ENCODE peak calls at places on chromosomes 12 and 14, in eight cellular contexts. O is transverse colon, W is ovary, C is endothelial cell of umbilical vein, I is heart left ventricle, U is tibial nerve, N is upper lobe of left lung, V is GM12878. X is an unnamed sample. For H3K4me1, the result is how much of the 10 kb centered on the place peaks cover.

GRCh38 chr12:92185052-92185451 is 39.4 kb upstream of the BTG1 start:
- DNase-seq in O (no peak), W (no peak), C (no peak), I (no peak), U (no peak), N (no peak), V (peak), X (no peak)

GRCh38 chr14:105419305-105420091 is at the start of gene MTA1:
- DNase-seq in O (peak), W (no peak), C (no peak), I (peak), U (no peak), N (peak), V (no peak), X (peak)

GRCh38 chr12:58420496-58420895 is 479.1 kb downstream of the ATP23 start:
- DNase-seq in O (no peak), W (no peak), C (peak), I (no peak), U (no peak), N (no peak), V (no peak), X (no peak)

GRCh38 chr12:94305293-94305957 is 154.2 kb downstream of the CEP83 start:
- DNase-seq in O (no peak), W (no peak), C (no peak), I (no peak), U (no peak), N (peak), V (peak), X (no peak)

GRCh38 chr14:76227450-76228050 is 75.8 kb downstream of the GPATCH2L start:
- DNase-seq in O (no peak), W (no peak), C (no peak), I (no peak), U (no peak), N (no peak), V (no peak), X (no peak)

GRCh38 chr14:52283099-52283498 is 15.6 kb downstream of the PTGDR start:
- DNase-seq in O (no peak), W (no peak), C (no peak), I (no peak), U (no peak), N (no peak), V (no peak), X (no peak)

GRCh38 chr14:32584079-32584478 is 255.0 kb downstream of the AKAP6 start:
- DNase-seq in O (no peak), W (no peak), C (no peak), I (no peak), U (no peak), N (no peak), V (no peak), X (no peak)

GRCh38 chr12:30985814-30986452 is 59.4 kb downstream of the TSPAN11 start:
- DNase-seq in O (peak), W (peak), C (peak), I (peak), U (peak), N (peak), V (no peak), X (no peak)

GRCh38 chr12:22474970-22475720 is 69.2 kb downstream of the C2CD5 start:
- DNase-seq in O (no peak), W (no peak), C (no peak), I (no peak), U (no peak), N (no peak), V (no peak), X (no peak)

GRCh38 chr14:56340921-56341320 is 222.7 kb downstream of the PELI2 start:
- DNase-seq in O (no peak), W (no peak), C (no peak), I (no peak), U (no peak), N (no peak), V (no peak), X (no peak)

GRCh38 chr14:51293149-51293925 is 53.3 kb downstream of the TMX1 start:
- DNase-seq in O (no peak), W (no peak), C (peak), I (peak), U (peak), N (no peak), V (no peak), X (no peak)

GRCh38 chr14:51922624-51923023 is 62.2 kb downstream of the GNG2 start:
- DNase-seq in O (no peak), W (no peak), C (no peak), I (no peak), U (peak), N (no peak), V (no peak), X (no peak)

GRCh38 chr12:1812650-1813302 is 7.6 kb upstream of the LRTM2 start:
- DNase-seq in O (no peak), W (no peak), C (peak), I (peak), U (peak), N (peak), V (no peak), X (no peak)

GRCh38 chr14:96986701-96987474 is 189.7 kb downstream of the VRK1 start:
- DNase-seq in O (no peak), W (no peak), C (no peak), I (no peak), U (no peak), N (no peak), V (no peak), X (no peak)

GRCh38 chr12:109670647-109671046 is 43.0 kb upstream of the FAM222A start:
- DNase-seq in O (no peak), W (no peak), C (no peak), I (no peak), U (no peak), N (no peak), V (no peak), X (no peak)

GRCh38 chr14:30894923-30895515 is 20.7 kb downstream of the COCH start:
- DNase-seq in O (no peak), W (no peak), C (no peak), I (no peak), U (no peak), N (no peak), V (no peak), X (no peak)

GRCh38 chr14:104086661-104087461 is 1.4 kb downstream of the ASPG start:
- DNase-seq in O (peak), W (peak), C (no peak), I (peak), U (no peak), N (no peak), V (no peak), X (peak)

GRCh38 chr12:88578821-88579518 is 1.3 kb downstream of the KITLG start:
- DNase-seq in O (peak), W (peak), C (peak), I (no peak), U (peak), N (peak), V (no peak), X (no peak)

GRCh38 chr12:48651681-48652080 is 30.4 kb downstream of the KANSL2 start:
- DNase-seq in O (no peak), W (no peak), C (no peak), I (no peak), U (no peak), N (no peak), V (no peak), X (no peak)

GRCh38 chr12:43835656-43836454 is at the start of gene TMEM117:
- DNase-seq in O (peak), W (peak), C (peak), I (peak), U (peak), N (peak), V (no peak), X (peak)

GRCh38 chr12:120121766-120122293 is 5.3 kb upstream of the RAB35 start:
- DNase-seq in O (no peak), W (no peak), C (no peak), I (no peak), U (no peak), N (no peak), V (peak), X (no peak)

GRCh38 chr12:42957136-42957535 is 367.6 kb upstream of the PRICKLE1 start:
- DNase-seq in O (no peak), W (peak), C (no peak), I (peak), U (no peak), N (no peak), V (no peak), X (no peak)

GRCh38 chr12:2483713-2484112 is 311.1 kb upstream of the FKBP4 start:
- DNase-seq in O (no peak), W (no peak), C (no peak), I (no peak), U (no peak), N (no peak), V (no peak), X (peak)

GRCh38 chr14:21072102-21072501 is 2.0 kb downstream of the ARHGEF40 start:
- DNase-seq in O (no peak), W (no peak), C (no peak), I (no peak), U (peak), N (no peak), V (no peak), X (no peak)

GRCh38 chr14:24145700-24146621 is at the start of gene PSME2:
- DNase-seq in O (no peak), W (no peak), C (peak), I (no peak), U (no peak), N (no peak), V (no peak), X (no peak)

GRCh38 chr12:115541891-115542361 is 735.6 kb downstream of the MED13L start:
- DNase-seq in O (no peak), W (no peak), C (no peak), I (no peak), U (no peak), N (no peak), V (no peak), X (no peak)

GRCh38 chr12:80556566-80556965 is 112.5 kb downstream of the PTPRQ start:
- DNase-seq in O (no peak), W (no peak), C (no peak), I (no peak), U (no peak), N (no peak), V (no peak), X (no peak)

GRCh38 chr12:132068250-132068649 is 75.9 kb downstream of the DDX51 start:
- DNase-seq in O (no peak), W (no peak), C (no peak), I (no peak), U (no peak), N (no peak), V (no peak), X (no peak)
- H3K4me1 ChIP-seq in O (under half), W (under half), C (under half), I (under half), U (under half), N (under half), V (half or more), X (under half)

DNA sequence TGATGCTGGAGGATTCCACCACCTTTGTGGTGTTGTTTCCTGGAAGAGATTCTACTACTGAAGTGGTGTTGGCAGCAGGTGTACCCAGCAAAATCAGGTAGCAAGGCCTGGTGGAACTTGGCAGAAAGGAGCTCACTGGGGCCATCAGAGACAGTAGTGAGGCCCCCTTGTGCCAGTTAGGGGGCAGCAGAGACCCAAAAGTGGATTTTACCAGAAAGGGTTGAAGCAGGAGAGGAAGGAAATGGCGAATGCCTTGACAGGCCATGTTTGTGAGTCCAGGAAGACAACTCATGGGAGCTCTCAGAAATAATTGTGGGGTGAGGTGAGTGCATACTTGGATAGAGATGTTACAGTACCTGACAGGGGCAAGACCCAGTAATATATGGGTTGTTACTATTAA is 137.7 kb upstream of the FGD4 start:
- DNase-seq in O (no peak), W (no peak), C (no peak), I (no peak), U (no peak), N (no peak), V (no peak), X (no peak)
- TF ChIP-seq CTCF in O (no peak), W (no peak), C (no peak), I (peak), U (no peak), N (no peak), V (peak), X (no peak)

GRCh38 chr14:93980464-93981201 is 4.3 kb upstream of the ASB2 start:
- DNase-seq in O (peak), W (no peak), C (no peak), I (peak), U (no peak), N (no peak), V (no peak), X (no peak)
- TF ChIP-seq POLR2A in O (no peak), W (no peak), C (no peak), I (peak), U (no peak), N (no peak), V (no peak), X (no peak)

DNA sequence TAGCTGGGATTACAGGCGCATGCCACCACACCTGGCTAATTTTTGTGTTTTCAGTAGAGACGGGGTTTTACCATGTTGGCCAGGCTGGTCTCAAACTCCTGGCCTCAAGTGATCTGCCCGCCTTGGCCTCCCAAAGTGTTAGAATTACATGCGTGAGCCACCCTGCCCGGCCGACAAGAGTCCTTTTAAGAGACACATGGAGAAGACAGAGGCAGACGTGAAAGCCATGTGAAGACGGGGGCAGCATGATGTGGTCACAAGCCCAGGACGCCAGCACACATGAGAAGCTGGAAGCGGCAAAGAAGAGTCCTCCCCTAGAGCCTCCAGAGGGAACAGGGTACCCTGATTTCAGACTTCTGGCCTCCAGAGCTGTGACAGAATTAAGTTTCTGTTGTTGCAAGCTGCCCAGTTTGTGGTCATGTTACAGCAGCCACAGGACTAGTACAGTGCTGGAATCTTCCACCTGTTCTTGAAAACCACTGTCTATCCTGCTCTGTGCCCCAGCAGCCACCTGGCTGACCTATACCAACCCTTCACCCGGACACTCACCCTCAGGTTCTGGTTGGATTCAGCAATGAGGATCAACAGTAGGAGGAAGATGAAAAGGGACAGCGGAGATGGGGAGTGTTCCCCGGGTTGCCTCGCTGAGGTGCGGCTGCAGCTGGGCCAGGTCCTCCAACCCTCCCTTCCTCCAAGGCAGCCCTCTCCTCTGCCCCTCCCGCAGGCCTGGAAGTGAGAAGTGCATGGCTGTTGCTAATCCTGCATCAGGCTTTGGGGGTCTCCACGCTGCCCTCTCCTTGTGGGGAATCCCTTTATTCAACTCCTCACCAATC is 16.9 kb downstream of the VPS37B start:
- DNase-seq in O (no peak), W (no peak), C (no peak), I (no peak), U (no peak), N (peak), V (no peak), X (no peak)
- H3K4me1 ChIP-seq in O (under half), W (under half), C (under half), I (half or more), U (half or more), N (half or more), V (under half), X (under half)

GRCh38 chr14:73295198-73295796 is 58.0 kb downstream of the PAPLN start:
- DNase-seq in O (no peak), W (no peak), C (peak), I (no peak), U (peak), N (no peak), V (no peak), X (no peak)
- TF ChIP-seq CTCF in O (peak), W (peak), C (peak), I (peak), U (peak), N (peak), V (peak), X (peak)

DNA sequence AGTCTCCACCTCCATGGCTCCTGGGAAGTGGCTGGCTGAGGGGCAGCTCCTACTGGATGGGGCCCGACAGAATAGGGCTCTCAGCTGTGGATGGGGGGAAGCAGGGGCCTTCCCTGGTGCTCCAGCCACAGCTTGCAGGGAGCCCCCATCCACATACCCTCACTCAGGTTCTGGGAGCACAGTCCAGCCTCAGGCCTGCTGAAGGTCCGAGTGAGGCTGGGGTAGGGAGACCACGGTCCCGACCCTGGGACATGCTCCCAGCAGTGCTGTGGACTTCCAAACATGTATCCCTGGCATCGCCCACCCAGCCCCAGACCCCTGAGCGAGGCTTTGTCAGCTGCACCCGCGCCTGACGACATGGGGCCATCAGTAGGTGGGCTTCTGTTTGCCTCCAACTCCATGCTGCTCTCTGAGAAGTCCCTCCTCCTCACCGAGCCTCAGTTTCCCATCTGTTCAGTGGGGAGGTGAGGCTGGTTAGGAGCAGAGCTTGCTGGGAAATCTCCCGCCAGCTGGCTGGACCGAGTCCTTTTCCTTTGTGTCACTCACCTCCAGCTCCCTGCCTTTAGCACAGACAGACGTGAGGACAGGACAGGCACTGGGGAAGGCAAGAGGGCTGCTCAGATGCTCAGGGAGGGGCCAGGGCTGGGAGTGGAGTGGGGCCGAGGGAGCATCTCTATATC is 9.1 kb upstream of the ATG101 start:
- DNase-seq in O (peak), W (no peak), C (no peak), I (peak), U (no peak), N (no peak), V (no peak), X (peak)
- TF ChIP-seq POLR2A in O (no peak), W (no peak), C (no peak), I (no peak), U (no peak), N (no peak), V (no peak), X (no peak)

GRCh38 chr12:60465060-60465459 is 869.2 kb downstream of the SLC16A7 start:
- DNase-seq in O (no peak), W (no peak), C (no peak), I (no peak), U (no peak), N (no peak), V (no peak), X (no peak)
- H3K4me1 ChIP-seq in O (under half), W (under half), C (under half), I (under half), U (under half), N (under half), V (under half), X (under half)

GRCh38 chr14:83988274-83988673 is 1541.7 kb upstream of the FLRT2 start:
- DNase-seq in O (no peak), W (no peak), C (no peak), I (no peak), U (no peak), N (no peak), V (no peak), X (no peak)

GRCh38 chr14:83994020-83994419 is 1535.9 kb upstream of the FLRT2 start:
- DNase-seq in O (no peak), W (no peak), C (no peak), I (no peak), U (no peak), N (no peak), V (no peak), X (no peak)

GRCh38 chr14:83992857-83993256 is 1537.1 kb upstream of the FLRT2 start:
- DNase-seq in O (no peak), W (no peak), C (no peak), I (no peak), U (no peak), N (no peak), V (no peak), X (no peak)

GRCh38 chr14:83991666-83992065 is 1538.3 kb upstream of the FLRT2 start:
- DNase-seq in O (no peak), W (no peak), C (no peak), I (no peak), U (no peak), N (no peak), V (no peak), X (no peak)

DNA sequence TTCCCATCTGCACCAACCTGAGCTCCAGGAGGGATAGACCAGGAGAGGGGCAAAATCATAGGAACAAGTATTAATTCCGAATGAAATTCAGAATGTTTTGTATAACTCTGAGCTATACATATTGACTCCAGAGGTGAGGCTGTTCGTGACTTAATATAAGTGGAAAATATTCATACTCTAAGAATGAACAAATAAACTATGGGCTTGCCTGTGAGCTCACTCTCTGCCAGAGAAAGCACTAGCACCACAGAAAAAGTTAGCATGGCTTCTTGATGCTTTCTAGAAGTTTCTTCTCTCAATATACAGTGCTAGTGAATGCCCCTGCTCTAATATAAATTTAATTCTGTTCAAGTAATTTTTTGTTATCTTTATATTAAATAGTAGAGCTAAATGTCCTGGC is 1536.4 kb upstream of the FLRT2 start:
- DNase-seq in O (no peak), W (no peak), C (no peak), I (no peak), U (no peak), N (no peak), V (no peak), X (no peak)
- TF ChIP-seq CTCF in O (no peak), W (no peak), C (no peak), I (no peak), U (no peak), N (no peak), V (no peak), X (no peak)

GRCh38 chr12:54369597-54370217 is 5.4 kb upstream of the GPR84 start:
- DNase-seq in O (no peak), W (peak), C (no peak), I (no peak), U (no peak), N (no peak), V (no peak), X (no peak)
- TF ChIP-seq POLR2A in O (no peak), W (no peak), C (no peak), I (no peak), U (no peak), N (no peak), V (no peak), X (no peak)